ENCODE peak calls at places on chromosomes 7 and 10, in five cellular contexts. W is transverse colon, E is T-helper 1 cell, T is AG09309, B is hypothalamus. Z is an unnamed sample.

GRCh38 chr10:77358666-77359065 is 278.9 kb downstream of the KCNMA1 start:
- DNase-seq in W (no peak), B (no peak), T (no peak), E (no peak), Z (no peak)

GRCh38 chr10:110010076-110011069 is 2.6 kb downstream of the ADD3 start:
- DNase-seq in E (peak), T (no peak), W (no peak), B (no peak), Z (no peak)

GRCh38 chr10:102435529-102436233 is 3.3 kb upstream of the CUEDC2 start:
- DNase-seq in E (no peak), W (no peak), B (no peak), T (no peak), Z (no peak)

GRCh38 chr10:68105820-68106219 is 3.5 kb upstream of the MYPN start:
- DNase-seq in E (no peak), T (no peak), W (no peak), B (no peak), Z (no peak)

GRCh38 chr7:155962191-155962967 is 150.1 kb upstream of the SHH start:
- DNase-seq in B (no peak), E (no peak), W (no peak), T (no peak), Z (peak)

GRCh38 chr7:157703131-157703530 is 366.3 kb downstream of the DNAJB6 start:
- DNase-seq in B (no peak), W (peak), E (no peak), T (no peak), Z (no peak)

GRCh38 chr10:121886997-121887622 is 40.7 kb downstream of the ATE1 start:
- DNase-seq in T (peak), B (no peak), W (peak), E (peak), Z (peak)

GRCh38 chr10:49526624-49527023 is 12.3 kb downstream of the ERCC6 start:
- DNase-seq in T (peak), W (no peak), B (no peak), E (no peak), Z (no peak)

GRCh38 chr7:141355057-141355456 is 196.2 kb upstream of the AGK start:
- DNase-seq in T (no peak), E (no peak), B (no peak), W (no peak), Z (no peak)

GRCh38 chr10:113550365-113550764 is 2.5 kb upstream of the HABP2 start:
- DNase-seq in W (no peak), E (no peak), T (no peak), B (no peak), Z (no peak)

GRCh38 chr7:7816816-7817536 is 98.6 kb upstream of the RPA3 start:
- DNase-seq in B (no peak), T (no peak), W (no peak), E (no peak), Z (no peak)